ENCODE peak calls at places on chromosomes 1 and 21, in six cellular contexts. H is fibroblast of lung; Y is kidney epithelial cell; F is CD8-positive, alpha-beta T cell; D is SK-N-SH; M is fibroblast of pulmonary artery. C is an unnamed sample.

GRCh38 chr1:246748867-246749266 is 24.7 kb downstream of the SCCPDH start:
- DNase-seq in Y (peak), F (no peak), M (no peak), H (no peak), D (no peak), C (no peak)

GRCh38 chr1:33082575-33083112 is 1.7 kb downstream of the AZIN2 start:
- DNase-seq in D (no peak), F (no peak), M (no peak), H (no peak), Y (no peak), C (no peak)

GRCh38 chr1:4460651-4461050 is 193.8 kb upstream of the AJAP1 start:
- DNase-seq in M (no peak), Y (no peak), D (no peak), F (no peak), H (no peak), C (no peak)

GRCh38 chr21:45269861-45270260 is 17.8 kb downstream of the POFUT2 start:
- DNase-seq in D (no peak), Y (no peak), M (no peak), F (no peak), H (no peak), C (no peak)

GRCh38 chr1:41533016-41533730 is 48.7 kb upstream of the EDN2 start:
- DNase-seq in D (no peak), F (no peak), M (no peak), Y (no peak), H (no peak), C (no peak)

GRCh38 chr1:247429526-247429925 is 13.6 kb downstream of the NLRP3 start:
- DNase-seq in M (no peak), Y (no peak), F (no peak), H (no peak), D (no peak), C (no peak)

GRCh38 chr1:76425843-76426145 is 351.2 kb downstream of the ST6GALNAC3 start:
- DNase-seq in D (no peak), Y (no peak), M (peak), H (peak), F (no peak), C (peak)

GRCh38 chr1:17874665-17875064 is 119.5 kb downstream of the ACTL8 start:
- DNase-seq in H (peak), Y (no peak), D (no peak), F (no peak), M (peak), C (peak)

GRCh38 chr1:172005856-172006255 is 164.6 kb downstream of the DNM3 start:
- DNase-seq in F (no peak), M (no peak), D (no peak), H (peak), Y (peak), C (peak)

GRCh38 chr1:196462101-196462500 is 146.1 kb downstream of the KCNT2 start:
- DNase-seq in Y (no peak), H (no peak), D (no peak), F (no peak), M (peak), C (no peak)

GRCh38 chr1:116738673-116739370 is 15.4 kb upstream of the CD2 start:
- DNase-seq in Y (no peak), H (no peak), F (no peak), D (no peak), M (no peak), C (no peak)

GRCh38 chr1:216500273-216500967 is 77.2 kb upstream of the USH2A start:
- DNase-seq in Y (no peak), F (no peak), H (no peak), M (no peak), D (no peak), C (no peak)

GRCh38 chr1:221171768-221172167 is 292.5 kb downstream of the HLX start:
- DNase-seq in F (no peak), M (no peak), D (no peak), Y (no peak), H (no peak), C (no peak)

GRCh38 chr1:16158025-16158424 is 2.2 kb upstream of the EPHA2 start:
- DNase-seq in H (no peak), Y (no peak), M (no peak), F (no peak), D (no peak), C (no peak)

GRCh38 chr1:166915941-166916340 is 39.9 kb upstream of the TADA1 start:
- DNase-seq in Y (peak), D (no peak), F (no peak), M (no peak), H (peak), C (no peak)

GRCh38 chr1:15578921-15579682 is 5.7 kb downstream of the AGMAT start:
- DNase-seq in M (no peak), F (peak), Y (no peak), D (no peak), H (no peak), C (no peak)

GRCh38 chr1:161007369-161007768 is 13.6 kb downstream of the F11R start:
- DNase-seq in M (no peak), Y (no peak), F (no peak), D (no peak), H (no peak), C (no peak)

GRCh38 chr1:42815938-42816599 is 853 bp upstream of the ERMAP start:
- DNase-seq in D (no peak), M (peak), Y (no peak), F (peak), H (peak), C (peak)

GRCh38 chr1:210464519-210465039 is 135.9 kb downstream of the HHAT start:
- DNase-seq in F (no peak), H (peak), M (no peak), Y (peak), D (peak), C (no peak)

GRCh38 chr21:43775795-43776430 is at the start of gene CSTB:
- DNase-seq in F (peak), H (peak), Y (no peak), D (peak), M (peak), C (peak)

GRCh38 chr1:45282346-45282745 is 44.3 kb upstream of the HPDL start:
- DNase-seq in Y (no peak), F (no peak), H (no peak), D (no peak), M (peak), C (peak)

GRCh38 chr1:47621977-47622376 is 184.1 kb downstream of the FOXD2 start:
- DNase-seq in F (no peak), Y (no peak), M (no peak), D (no peak), H (no peak), C (no peak)

GRCh38 chr1:94962745-94963265 is 35.9 kb upstream of the CNN3 start:
- DNase-seq in D (no peak), M (peak), H (peak), Y (no peak), F (peak), C (peak)
- H3K4me3 ChIP-seq in D (no peak), M (peak), H (peak), Y (no peak), F (peak), C (peak)

GRCh38 chr1:228415853-228416216 is 826 bp downstream of the TRIM17 start:
- DNase-seq in D (no peak), M (no peak), F (no peak), Y (no peak), H (no peak), C (no peak)

GRCh38 chr1:228417471-228418203 is 976 bp upstream of the TRIM17 start:
- DNase-seq in Y (no peak), D (no peak), M (no peak), H (peak), F (no peak), C (no peak)

GRCh38 chr1:228415221-228415620 is 1.4 kb downstream of the TRIM17 start:
- DNase-seq in H (no peak), D (no peak), Y (no peak), F (no peak), M (no peak), C (no peak)

GRCh38 chr1:228416217-228416971 is at the start of gene TRIM17:
- DNase-seq in F (peak), Y (no peak), M (no peak), D (peak), H (peak), C (no peak)

GRCh38 chr1:228417061-228417460 is 400 bp upstream of the TRIM17 start:
- DNase-seq in H (no peak), M (no peak), D (no peak), F (no peak), Y (no peak), C (no peak)
- H3K4me3 ChIP-seq in H (no peak), M (no peak), D (no peak), F (no peak), Y (peak), C (no peak)

DNA sequence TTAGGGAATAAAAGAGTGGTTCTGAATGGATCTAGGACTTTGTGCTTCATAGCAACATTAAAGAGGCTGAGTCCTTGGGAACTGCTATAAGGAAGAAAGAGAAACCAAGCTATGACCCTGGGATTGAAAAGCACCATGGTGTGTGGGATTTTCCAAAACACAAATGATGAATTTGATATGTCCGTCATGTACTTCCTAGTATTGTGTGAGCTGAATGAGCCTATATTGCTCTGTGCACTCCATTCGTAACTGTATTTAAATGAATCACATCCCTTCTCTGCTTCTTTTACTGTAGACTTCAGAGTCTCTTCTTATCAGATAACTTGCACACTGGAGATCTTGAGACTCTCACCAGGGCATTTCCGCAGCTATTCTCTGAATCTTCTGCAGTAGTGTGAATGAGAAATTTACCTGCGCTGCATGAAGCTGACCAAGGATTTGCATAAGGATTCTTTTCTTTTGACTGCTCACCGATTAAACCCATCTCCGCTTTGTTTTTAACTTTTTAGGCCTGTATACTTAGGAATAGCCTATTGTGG is 23.1 kb upstream of the OR10J4 start:
- DNase-seq in F (no peak), Y (no peak), H (no peak), D (no peak), M (peak), C (no peak)
- H3K4me3 ChIP-seq in F (no peak), Y (no peak), H (no peak), D (no peak), M (no peak), C (no peak)

GRCh38 chr1:38818706-38819439 is 40.7 kb downstream of the RRAGC start:
- DNase-seq in M (no peak), F (no peak), Y (no peak), D (no peak), H (no peak), C (no peak)
- H3K4me3 ChIP-seq in M (no peak), F (peak), Y (no peak), D (peak), H (no peak), C (no peak)

DNA sequence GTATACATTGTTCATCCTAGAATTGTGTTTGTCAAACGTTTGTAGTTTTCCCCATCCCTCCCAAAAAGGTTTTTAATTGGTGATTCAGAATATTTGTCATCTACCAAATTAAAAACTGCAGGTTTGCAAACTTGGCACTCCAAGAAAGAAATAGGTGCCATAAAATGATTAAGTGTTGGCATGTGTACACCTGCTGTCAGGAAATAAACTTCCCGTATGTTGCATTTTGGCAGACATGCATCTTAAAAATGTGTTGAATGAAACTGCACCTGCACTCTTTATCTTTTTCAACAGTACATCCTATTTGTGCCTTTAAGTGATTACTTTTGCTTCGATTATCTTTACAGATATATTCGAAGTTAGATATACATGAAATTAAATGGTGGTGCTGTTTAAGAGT is 7.3 kb downstream of the B3GALT2 start:
- DNase-seq in Y (no peak), D (no peak), H (no peak), M (no peak), F (no peak), C (no peak)
- H3K4me3 ChIP-seq in Y (no peak), D (no peak), H (no peak), M (no peak), F (no peak), C (no peak)

GRCh38 chr1:154749078-154749760 is 120.9 kb downstream of the KCNN3 start:
- DNase-seq in H (peak), Y (no peak), M (peak), D (no peak), F (no peak), C (peak)

GRCh38 chr1:154746620-154747299 is 123.3 kb downstream of the KCNN3 start:
- DNase-seq in M (no peak), H (no peak), F (no peak), Y (no peak), D (no peak), C (no peak)

GRCh38 chr1:154747380-154747779 is 122.7 kb downstream of the KCNN3 start:
- DNase-seq in F (no peak), D (peak), H (no peak), Y (no peak), M (no peak), C (no peak)

GRCh38 chr1:154745750-154746425 is 124.2 kb downstream of the KCNN3 start:
- DNase-seq in D (no peak), F (no peak), Y (no peak), M (no peak), H (no peak), C (no peak)

GRCh38 chr1:154747841-154748766 is 122.0 kb downstream of the KCNN3 start:
- DNase-seq in H (peak), F (peak), M (peak), Y (no peak), D (peak), C (no peak)
- H3K4me3 ChIP-seq in H (no peak), F (no peak), M (no peak), Y (no peak), D (no peak), C (no peak)

GRCh38 chr1:183331095-183331742 is 87.0 kb downstream of the NMNAT2 start:
- DNase-seq in M (no peak), Y (no peak), F (no peak), H (peak), D (peak), C (no peak)
- H3K4me3 ChIP-seq in M (no peak), Y (no peak), F (no peak), H (no peak), D (no peak), C (no peak)

GRCh38 chr1:29258974-29259801 is 22.9 kb downstream of the PTPRU start:
- DNase-seq in F (no peak), Y (no peak), D (peak), M (no peak), H (no peak), C (no peak)
- H3K4me3 ChIP-seq in F (no peak), Y (peak), D (no peak), M (peak), H (peak), C (peak)

DNA sequence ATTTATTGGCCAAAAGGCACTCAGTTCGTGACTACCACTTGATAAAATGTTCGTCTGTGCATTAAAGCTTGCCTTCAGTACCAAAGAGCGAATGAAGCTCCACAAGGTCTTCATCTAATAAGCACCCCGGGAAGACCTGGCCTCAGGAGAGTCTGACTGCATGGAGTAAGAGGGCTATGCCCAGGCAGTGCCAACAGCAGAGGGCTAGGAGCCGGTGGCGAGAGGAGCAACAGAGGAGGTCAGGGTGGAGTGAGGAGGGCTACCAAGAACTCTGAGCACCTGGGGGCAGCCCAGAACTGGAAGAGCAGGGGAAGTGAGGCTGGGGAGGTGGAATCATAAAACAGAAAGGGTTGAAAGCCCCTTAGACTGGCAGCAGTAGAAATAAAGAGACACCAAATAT is 171.2 kb downstream of the RHOU start:
- DNase-seq in Y (no peak), D (no peak), F (no peak), H (no peak), M (no peak), C (no peak)
- H3K4me3 ChIP-seq in Y (no peak), D (no peak), F (no peak), H (no peak), M (no peak), C (no peak)